ENCODE peak calls at places on chromosomes 2 and 18, in eight cellular contexts. One of them, this sample, is unnamed.

GRCh38 chr2:186518291-186518690 is 32.2 kb downstream of the ZC3H15 start:
- DNase-seq in thoracic aorta: no peak
- DNase-seq in left ventricle myocardium superior: no peak
- DNase-seq in omental fat pad: no peak
- DNase-seq in sciatic nerve: no peak
- DNase-seq in fibroblast of lung: no peak
- DNase-seq in esophagus squamous epithelium: no peak
- DNase-seq in K562: no peak
- DNase-seq in this sample: no peak

GRCh38 chr2:60565472-60565871 is 12.0 kb upstream of the BCL11A start:
- DNase-seq in thoracic aorta: no peak
- DNase-seq in left ventricle myocardium superior: no peak
- DNase-seq in omental fat pad: no peak
- DNase-seq in sciatic nerve: no peak
- DNase-seq in fibroblast of lung: peak
- DNase-seq in esophagus squamous epithelium: no peak
- DNase-seq in K562: no peak
- DNase-seq in this sample: no peak

GRCh38 chr2:196259507-196260481 is 88.4 kb upstream of the STK17B start:
- DNase-seq in thoracic aorta: no peak
- DNase-seq in left ventricle myocardium superior: no peak
- DNase-seq in omental fat pad: no peak
- DNase-seq in sciatic nerve: no peak
- DNase-seq in fibroblast of lung: peak
- DNase-seq in esophagus squamous epithelium: no peak
- DNase-seq in K562: no peak
- DNase-seq in this sample: no peak

GRCh38 chr2:126792186-126792585 is 106.5 kb upstream of the TEX51 start:
- DNase-seq in thoracic aorta: no peak
- DNase-seq in left ventricle myocardium superior: no peak
- DNase-seq in omental fat pad: no peak
- DNase-seq in sciatic nerve: no peak
- DNase-seq in fibroblast of lung: no peak
- DNase-seq in esophagus squamous epithelium: no peak
- DNase-seq in K562: no peak
- DNase-seq in this sample: no peak

GRCh38 chr2:69521747-69522146 is 84.5 kb upstream of the NFU1 start:
- DNase-seq in thoracic aorta: no peak
- DNase-seq in left ventricle myocardium superior: no peak
- DNase-seq in omental fat pad: no peak
- DNase-seq in sciatic nerve: no peak
- DNase-seq in fibroblast of lung: no peak
- DNase-seq in esophagus squamous epithelium: no peak
- DNase-seq in K562: no peak
- DNase-seq in this sample: no peak

GRCh38 chr2:152627010-152627957 is 90.0 kb downstream of the PRPF40A start:
- DNase-seq in thoracic aorta: no peak
- DNase-seq in left ventricle myocardium superior: no peak
- DNase-seq in omental fat pad: no peak
- DNase-seq in sciatic nerve: no peak
- DNase-seq in fibroblast of lung: peak
- DNase-seq in esophagus squamous epithelium: no peak
- DNase-seq in K562: peak
- DNase-seq in this sample: no peak

GRCh38 chr2:159908623-159909022 is 110.6 kb upstream of the CD302 start:
- DNase-seq in thoracic aorta: no peak
- DNase-seq in left ventricle myocardium superior: no peak
- DNase-seq in omental fat pad: no peak
- DNase-seq in sciatic nerve: no peak
- DNase-seq in fibroblast of lung: no peak
- DNase-seq in esophagus squamous epithelium: no peak
- DNase-seq in K562: no peak
- DNase-seq in this sample: no peak

GRCh38 chr18:74190086-74190485 is 41.8 kb downstream of the TIMM21 start:
- DNase-seq in thoracic aorta: no peak
- DNase-seq in left ventricle myocardium superior: no peak
- DNase-seq in omental fat pad: no peak
- DNase-seq in sciatic nerve: no peak
- DNase-seq in fibroblast of lung: peak
- DNase-seq in esophagus squamous epithelium: no peak
- DNase-seq in K562: no peak
- DNase-seq in this sample: no peak

GRCh38 chr2:217329023-217329431 is 469.2 kb upstream of the TNP1 start:
- DNase-seq in thoracic aorta: no peak
- DNase-seq in left ventricle myocardium superior: no peak
- DNase-seq in omental fat pad: no peak
- DNase-seq in sciatic nerve: no peak
- DNase-seq in fibroblast of lung: peak
- DNase-seq in esophagus squamous epithelium: no peak
- DNase-seq in K562: no peak
- DNase-seq in this sample: no peak

GRCh38 chr18:79803611-79804051 is 5.9 kb downstream of the KCNG2 start:
- DNase-seq in thoracic aorta: no peak
- DNase-seq in left ventricle myocardium superior: no peak
- DNase-seq in omental fat pad: no peak
- DNase-seq in sciatic nerve: peak
- DNase-seq in fibroblast of lung: no peak
- DNase-seq in esophagus squamous epithelium: no peak
- DNase-seq in K562: no peak
- DNase-seq in this sample: no peak

GRCh38 chr2:46116616-46117015 is 180.6 kb upstream of the EPAS1 start:
- DNase-seq in thoracic aorta: no peak
- DNase-seq in left ventricle myocardium superior: no peak
- DNase-seq in omental fat pad: no peak
- DNase-seq in sciatic nerve: no peak
- DNase-seq in fibroblast of lung: peak
- DNase-seq in esophagus squamous epithelium: no peak
- DNase-seq in K562: no peak
- DNase-seq in this sample: no peak

GRCh38 chr2:69933254-69933828 is 18.4 kb downstream of the MXD1 start:
- DNase-seq in thoracic aorta: no peak
- DNase-seq in left ventricle myocardium superior: no peak
- DNase-seq in omental fat pad: no peak
- DNase-seq in sciatic nerve: no peak
- DNase-seq in fibroblast of lung: no peak
- DNase-seq in esophagus squamous epithelium: no peak
- DNase-seq in K562: no peak
- DNase-seq in this sample: no peak

GRCh38 chr2:191401287-191401686 is 156.1 kb downstream of the MYO1B start:
- DNase-seq in thoracic aorta: no peak
- DNase-seq in left ventricle myocardium superior: no peak
- DNase-seq in omental fat pad: no peak
- DNase-seq in sciatic nerve: no peak
- DNase-seq in fibroblast of lung: peak
- DNase-seq in esophagus squamous epithelium: no peak
- DNase-seq in K562: no peak
- DNase-seq in this sample: no peak

GRCh38 chr2:127145255-127145899 is 38.4 kb upstream of the BIN1 start:
- DNase-seq in thoracic aorta: no peak
- DNase-seq in left ventricle myocardium superior: no peak
- DNase-seq in omental fat pad: no peak
- DNase-seq in sciatic nerve: no peak
- DNase-seq in fibroblast of lung: peak
- DNase-seq in esophagus squamous epithelium: no peak
- DNase-seq in K562: no peak
- DNase-seq in this sample: no peak

GRCh38 chr2:221569342-221570278 is 2.5 kb downstream of the EPHA4 start:
- DNase-seq in thoracic aorta: no peak
- DNase-seq in left ventricle myocardium superior: no peak
- DNase-seq in omental fat pad: no peak
- DNase-seq in sciatic nerve: no peak
- DNase-seq in fibroblast of lung: no peak
- DNase-seq in esophagus squamous epithelium: no peak
- DNase-seq in K562: no peak
- DNase-seq in this sample: no peak

GRCh38 chr18:62329676-62330454 is 4.8 kb downstream of the TNFRSF11A start:
- DNase-seq in thoracic aorta: no peak
- DNase-seq in left ventricle myocardium superior: peak
- DNase-seq in omental fat pad: no peak
- DNase-seq in sciatic nerve: no peak
- DNase-seq in fibroblast of lung: peak
- DNase-seq in esophagus squamous epithelium: no peak
- DNase-seq in K562: no peak
- DNase-seq in this sample: no peak

GRCh38 chr18:78586596-78586995 is 393.0 kb upstream of the SALL3 start:
- DNase-seq in thoracic aorta: no peak
- DNase-seq in left ventricle myocardium superior: no peak
- DNase-seq in omental fat pad: no peak
- DNase-seq in sciatic nerve: no peak
- DNase-seq in fibroblast of lung: no peak
- DNase-seq in esophagus squamous epithelium: no peak
- DNase-seq in K562: no peak
- DNase-seq in this sample: no peak

GRCh38 chr2:140808816-140809215 is 1322.0 kb downstream of the LRP1B start:
- DNase-seq in thoracic aorta: no peak
- DNase-seq in left ventricle myocardium superior: no peak
- DNase-seq in omental fat pad: no peak
- DNase-seq in sciatic nerve: no peak
- DNase-seq in fibroblast of lung: no peak
- DNase-seq in esophagus squamous epithelium: no peak
- DNase-seq in K562: no peak
- DNase-seq in this sample: no peak

GRCh38 chr2:159349674-159350299 is 63.3 kb upstream of the WDSUB1 start:
- DNase-seq in thoracic aorta: no peak
- DNase-seq in left ventricle myocardium superior: no peak
- DNase-seq in omental fat pad: no peak
- DNase-seq in sciatic nerve: no peak
- DNase-seq in fibroblast of lung: no peak
- DNase-seq in esophagus squamous epithelium: no peak
- DNase-seq in K562: no peak
- DNase-seq in this sample: no peak